ENCODE peak calls at places on chromosomes 1 and 21, in eight cellular contexts. X is A549, C is H1, R is HCT116, Z is K562, W is SK-N-SH, V is GM12878, A is HepG2. S is an unnamed sample.

GRCh38 chr1:225670806-225671733 is 18.1 kb upstream of the ENAH start:
- DNase-seq in X (no peak), C (no peak), R (no peak), Z (no peak), W (no peak), V (no peak), A (peak), S (no peak)

GRCh38 chr1:222420621-222421020 is 127.3 kb downstream of the HHIPL2 start:
- DNase-seq in X (no peak), C (no peak), R (no peak), Z (no peak), W (no peak), V (no peak), A (no peak), S (no peak)

GRCh38 chr1:48602349-48602748 is 130.3 kb upstream of the SPATA6 start:
- DNase-seq in X (no peak), C (no peak), R (no peak), Z (no peak), W (no peak), V (no peak), A (no peak), S (no peak)

GRCh38 chr1:61081637-61082335 is 575 bp upstream of the NFIA start:
- DNase-seq in X (peak), C (no peak), R (no peak), Z (peak), W (peak), V (no peak), A (peak), S (peak)

GRCh38 chr1:81729239-81729638 is 71.5 kb upstream of the ADGRL2 start:
- DNase-seq in X (no peak), C (no peak), R (no peak), Z (no peak), W (no peak), V (no peak), A (no peak), S (no peak)

GRCh38 chr1:235253219-235253640 is 74.7 kb downstream of the ARID4B start:
- DNase-seq in X (peak), C (peak), R (peak), Z (peak), W (peak), V (no peak), A (peak), S (peak)

GRCh38 chr1:247115141-247115510 is 11.0 kb upstream of the ZNF669 start:
- DNase-seq in X (no peak), C (no peak), R (no peak), Z (no peak), W (no peak), V (no peak), A (no peak), S (no peak)

GRCh38 chr21:31132574-31133242 is 94.4 kb upstream of the KRTAP19-8 start:
- DNase-seq in X (no peak), C (no peak), R (no peak), Z (no peak), W (no peak), V (peak), A (no peak), S (peak)

DNA sequence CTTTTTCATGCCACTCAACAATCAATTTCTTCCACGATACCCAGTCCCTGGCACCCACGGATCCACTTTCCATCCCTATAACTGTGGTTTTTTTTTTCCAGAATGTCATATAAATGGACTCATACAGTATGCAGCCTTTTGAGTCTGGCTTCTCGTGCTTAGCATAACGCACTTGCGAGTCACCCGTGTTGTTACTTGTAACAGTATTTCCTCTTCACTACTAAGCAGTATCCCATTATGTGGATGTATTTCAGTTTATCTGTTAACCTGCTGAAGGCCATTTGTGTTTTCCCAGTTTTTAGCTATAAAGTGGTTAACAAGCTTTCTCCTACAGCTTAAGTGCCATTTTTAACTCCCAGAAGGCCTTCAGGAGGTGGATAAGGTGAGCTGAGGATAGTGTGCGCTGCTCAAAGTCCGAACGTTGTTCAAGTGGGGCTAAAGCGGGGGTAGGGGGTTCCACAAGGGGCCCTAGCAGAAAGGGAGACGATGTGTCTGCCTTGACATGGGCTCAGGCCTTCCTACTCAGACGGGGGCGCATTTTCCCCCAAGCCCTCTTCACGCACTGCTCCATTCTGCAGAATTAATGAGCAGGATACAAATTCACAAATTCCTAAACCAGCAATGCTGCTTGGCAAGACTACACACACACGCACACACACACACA is 770 bp downstream of the ADAR start:
- DNase-seq in X (peak), C (no peak), R (no peak), Z (no peak), W (peak), V (no peak), A (peak), S (peak)
- TF ChIP-seq RAD21 in X (no peak), C (no peak), R (no peak), Z (no peak), W (no peak), V (no peak), A (no peak), S (no peak)

GRCh38 chr1:1406821-1407100 is 332 bp downstream of the MRPL20 start:
- DNase-seq in X (no peak), C (no peak), R (no peak), Z (no peak), W (no peak), V (no peak), A (no peak), S (no peak)
- TF ChIP-seq RAD21 in X (no peak), C (no peak), R (no peak), Z (no peak), W (no peak), V (no peak), A (no peak), S (no peak)

DNA sequence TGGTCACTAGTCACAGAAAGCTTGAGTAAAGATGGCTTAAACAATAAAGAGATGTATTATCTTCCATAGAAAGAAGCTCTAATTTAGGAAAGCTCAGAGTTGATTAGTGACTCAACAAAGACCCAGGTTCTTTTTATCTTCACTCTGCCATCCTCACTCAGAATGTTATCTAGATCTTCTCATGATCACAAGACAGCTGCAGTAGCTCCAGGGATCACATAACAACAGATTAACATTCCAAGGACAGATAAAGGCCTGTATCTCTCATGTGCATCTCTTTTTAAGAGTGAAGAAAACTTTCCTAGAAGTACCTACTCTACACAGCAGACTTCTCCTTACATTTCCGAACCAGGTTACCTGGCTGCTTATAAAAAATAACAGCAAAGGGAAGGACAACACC is 368.7 kb upstream of the PROX1 start:
- DNase-seq in X (no peak), C (no peak), R (no peak), Z (no peak), W (no peak), V (no peak), A (no peak), S (no peak)
- TF ChIP-seq RAD21 in X (no peak), C (no peak), R (no peak), Z (no peak), W (no peak), V (no peak), A (no peak), S (no peak)

GRCh38 chr1:156544592-156545102 is 27.7 kb downstream of the IQGAP3 start:
- DNase-seq in X (no peak), C (no peak), R (no peak), Z (no peak), W (no peak), V (no peak), A (no peak), S (no peak)

GRCh38 chr1:156549390-156549789 is 23.0 kb downstream of the IQGAP3 start:
- DNase-seq in X (no peak), C (no peak), R (no peak), Z (no peak), W (no peak), V (no peak), A (no peak), S (no peak)

GRCh38 chr1:156547982-156548381 is 24.4 kb downstream of the IQGAP3 start:
- DNase-seq in X (no peak), C (no peak), R (no peak), Z (no peak), W (no peak), V (no peak), A (no peak), S (no peak)

GRCh38 chr1:156547434-156547833 is 24.9 kb downstream of the IQGAP3 start:
- DNase-seq in X (no peak), C (no peak), R (no peak), Z (no peak), W (no peak), V (no peak), A (no peak), S (no peak)

GRCh38 chr1:156546267-156546666 is 26.1 kb downstream of the IQGAP3 start:
- DNase-seq in X (no peak), C (no peak), R (no peak), Z (no peak), W (no peak), V (no peak), A (no peak), S (no peak)
- TF ChIP-seq RAD21 in X (no peak), C (no peak), R (no peak), Z (no peak), W (no peak), V (no peak), A (no peak), S (no peak)

DNA sequence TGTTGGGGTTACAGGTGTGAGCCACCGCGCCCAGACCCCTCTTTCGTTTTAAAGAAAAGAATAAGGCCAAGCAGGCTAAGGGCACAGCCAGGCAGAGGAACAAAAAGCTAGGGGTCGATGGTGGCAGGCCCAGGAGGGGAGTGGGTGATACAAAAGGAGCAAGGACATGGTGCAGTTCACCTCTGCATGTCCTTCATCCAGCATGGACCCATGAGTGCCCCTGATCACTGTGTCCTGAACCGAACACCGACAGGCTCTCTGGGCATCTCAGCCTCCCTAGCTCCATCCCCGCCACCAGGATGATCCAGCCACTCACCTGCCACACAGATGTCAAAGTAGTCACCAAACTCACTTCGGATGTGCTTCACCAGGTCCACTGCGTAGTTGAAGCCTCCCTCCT is 5.9 kb downstream of the MTHFR start:
- DNase-seq in X (no peak), C (no peak), R (no peak), Z (no peak), W (no peak), V (no peak), A (no peak), S (no peak)
- TF ChIP-seq RAD21 in X (no peak), C (no peak), R (no peak), Z (no peak), W (no peak), V (no peak), A (no peak), S (no peak)

GRCh38 chr1:2961661-2962060 is 59.6 kb upstream of the ACTRT2 start:
- DNase-seq in X (no peak), C (no peak), R (no peak), Z (no peak), W (no peak), V (no peak), A (no peak), S (no peak)
- TF ChIP-seq RAD21 in X (no peak), C (no peak), R (no peak), Z (no peak), W (no peak), V (no peak), A (no peak), S (no peak)

DNA sequence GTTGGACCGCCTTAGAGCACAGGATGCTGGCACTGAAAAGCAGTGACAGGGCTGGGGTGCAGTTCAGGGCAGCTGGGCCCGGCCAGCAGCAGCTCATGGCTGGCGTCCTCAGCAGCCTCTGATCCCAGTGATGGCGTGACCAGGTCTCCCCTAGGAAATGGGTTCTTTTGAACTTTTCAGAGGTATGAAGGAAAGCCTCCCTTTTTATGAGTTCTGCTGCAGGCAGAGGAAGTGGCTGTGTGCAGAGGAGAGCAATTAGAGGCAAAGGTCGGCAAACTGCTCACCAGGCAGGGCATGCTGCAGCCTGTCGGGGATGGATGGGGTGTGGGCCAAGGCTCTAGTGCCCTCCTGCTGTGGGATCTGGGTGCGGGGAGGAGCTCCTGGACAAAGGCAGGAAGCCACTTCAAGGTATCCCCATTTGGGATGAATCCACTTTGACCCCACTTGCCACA is 45.6 kb upstream of the RAB4A start:
- DNase-seq in X (no peak), C (no peak), R (no peak), Z (no peak), W (no peak), V (no peak), A (peak), S (no peak)
- TF ChIP-seq RAD21 in X (no peak), C (no peak), R (no peak), Z (no peak), W (no peak), V (no peak), A (peak), S (no peak)

GRCh38 chr1:77889240-77889637 is 815 bp downstream of the NEXN start:
- DNase-seq in X (peak), C (no peak), R (no peak), Z (peak), W (no peak), V (no peak), A (peak), S (peak)
- TF ChIP-seq RAD21 in X (no peak), C (no peak), R (no peak), Z (no peak), W (no peak), V (no peak), A (no peak), S (no peak)

GRCh38 chr1:118504231-118504644 is 319.2 kb upstream of the SPAG17 start:
- DNase-seq in X (no peak), C (no peak), R (no peak), Z (no peak), W (no peak), V (no peak), A (no peak), S (no peak)
- TF ChIP-seq RAD21 in X (no peak), C (no peak), R (no peak), Z (no peak), W (no peak), V (no peak), A (no peak), S (no peak)

DNA sequence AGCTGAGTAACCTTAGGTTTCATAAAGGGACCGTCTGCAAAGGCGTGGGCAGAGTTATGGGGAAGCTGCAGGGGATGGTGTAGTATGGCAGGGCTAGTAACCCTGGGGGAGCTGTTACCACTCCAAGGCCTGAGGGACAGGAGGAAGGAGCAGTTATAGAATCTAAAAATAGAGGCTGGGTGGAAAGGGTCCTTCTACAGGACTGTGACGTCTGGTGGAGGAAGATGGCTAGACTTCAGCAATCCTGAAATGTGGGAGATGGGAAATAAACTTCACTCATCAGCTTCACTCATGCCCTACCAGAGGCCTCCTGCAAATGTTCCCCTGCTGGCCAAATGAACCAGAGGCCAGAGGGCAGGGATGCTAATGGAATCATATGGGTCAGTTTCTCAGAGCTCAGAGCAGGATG is 46.1 kb downstream of the DAB1 start:
- DNase-seq in X (no peak), C (no peak), R (no peak), Z (no peak), W (no peak), V (no peak), A (no peak), S (no peak)
- TF ChIP-seq RAD21 in X (no peak), C (peak), R (no peak), Z (no peak), W (no peak), V (no peak), A (no peak), S (no peak)

S was measured in IMR-90.